ENCODE peak calls at places on chromosomes 5 and 9, in seven cellular contexts. E is transverse colon; B is ELR; K is fibroblast of mammary gland; N is non-pigmented ciliary epithelial cell; H is uterus; P is stimulated activated CD4-positive, alpha-beta T cell treated with anti-CD3 and anti-CD28 coated beads, Interleukin-2, amount 100 ng/mL, for 48 hours. F is an unnamed sample.

GRCh38 chr5:97529354-97529753 is 346.3 kb upstream of the RIOK2 start:
- DNase-seq in E (no peak), B (peak), K (peak), N (no peak), H (no peak), P (no peak), F (peak)

GRCh38 chr5:177966009-177966838 is 29.8 kb downstream of the PROP1 start:
- DNase-seq in E (no peak), B (no peak), K (no peak), N (no peak), H (no peak), P (no peak), F (no peak)

GRCh38 chr9:119234636-119235035 is 134.6 kb downstream of the BRINP1 start:
- DNase-seq in E (no peak), B (no peak), K (no peak), N (no peak), H (no peak), P (no peak), F (no peak)

GRCh38 chr9:71921190-71921814 is 9.9 kb downstream of the C9orf85 start:
- DNase-seq in E (no peak), B (no peak), K (no peak), N (no peak), H (no peak), P (no peak), F (no peak)

GRCh38 chr9:115997923-115998322 is 155.7 kb upstream of the PAPPA start:
- DNase-seq in E (no peak), B (peak), K (peak), N (no peak), H (peak), P (no peak), F (peak)

GRCh38 chr9:136115206-136115605 is 3.5 kb downstream of the TMEM250 start:
- DNase-seq in E (no peak), B (no peak), K (no peak), N (no peak), H (no peak), P (no peak), F (no peak)

GRCh38 chr5:54357371-54358058 is 47.1 kb upstream of the ARL15 start:
- DNase-seq in E (no peak), B (no peak), K (peak), N (no peak), H (no peak), P (no peak), F (no peak)

GRCh38 chr9:130126721-130127429 is 45.3 kb upstream of the NCS1 start:
- DNase-seq in E (no peak), B (no peak), K (no peak), N (no peak), H (no peak), P (no peak), F (no peak)

GRCh38 chr5:181261320-181262085 is 560 bp upstream of the TRIM52 start:
- DNase-seq in E (peak), B (peak), K (peak), N (no peak), H (peak), P (peak), F (peak)

GRCh38 chr9:120478208-120478607 is 101.8 kb downstream of the CDK5RAP2 start:
- DNase-seq in E (peak), B (no peak), K (peak), N (no peak), H (no peak), P (no peak), F (peak)

GRCh38 chr5:143064207-143064606 is 294.0 kb downstream of the ARHGAP26 start:
- DNase-seq in E (no peak), B (peak), K (peak), N (no peak), H (no peak), P (no peak), F (no peak)

GRCh38 chr9:68458918-68459317 is 81.8 kb downstream of the TMEM252 start:
- DNase-seq in E (no peak), B (no peak), K (no peak), N (no peak), H (no peak), P (no peak), F (no peak)

GRCh38 chr5:59637878-59638580 is 255.5 kb downstream of the PDE4D start:
- DNase-seq in E (no peak), B (peak), K (no peak), N (no peak), H (no peak), P (no peak), F (no peak)

GRCh38 chr5:72353046-72353445 is 32.9 kb downstream of the PTCD2 start:
- DNase-seq in E (no peak), B (peak), K (peak), N (no peak), H (no peak), P (no peak), F (peak)